ENCODE peak calls at places on chromosomes 5 and 9, in nine cellular contexts. One of them, this sample, is unnamed.

GRCh38 chr5:132243366-132243977 is 14.0 kb upstream of the PDLIM4 start:
- DNase-seq in H9: no peak
- DNase-seq in progenitor cell of endocrine pancreas: no peak
- DNase-seq in psoas muscle: no peak
- DNase-seq in bronchial epithelial cell: no peak
- DNase-seq in colonic mucosa: no peak
- DNase-seq in astrocyte of the spinal cord: no peak
- DNase-seq in NB4: no peak
- DNase-seq in thyroid gland: no peak
- DNase-seq in this sample: peak; percentile 38

GRCh38 chr5:93078082-93079038 is 502.7 kb downstream of the NR2F1-AS1 start:
- DNase-seq in H9: no peak
- DNase-seq in colonic mucosa: peak; percentile 18
- DNase-seq in bronchial epithelial cell: peak; percentile 94
- DNase-seq in psoas muscle: peak; percentile 60
- DNase-seq in thyroid gland: peak; percentile 2
- DNase-seq in astrocyte of the spinal cord: peak; percentile 92
- DNase-seq in NB4: peak; percentile 4
- DNase-seq in progenitor cell of endocrine pancreas: no peak
- DNase-seq in this sample: no peak

GRCh38 chr5:159878988-159879471 is 37.3 kb upstream of the ADRA1B start:
- DNase-seq in psoas muscle: peak; percentile 81
- DNase-seq in bronchial epithelial cell: peak; percentile 69
- DNase-seq in astrocyte of the spinal cord: peak; percentile 74
- DNase-seq in thyroid gland: peak; percentile 77
- DNase-seq in colonic mucosa: peak; percentile 55
- DNase-seq in NB4: peak; percentile 18
- DNase-seq in H9: peak; percentile 84
- DNase-seq in progenitor cell of endocrine pancreas: no peak
- DNase-seq in this sample: no peak

GRCh38 chr5:67350600-67351315 is 154.2 kb upstream of the CD180 start:
- DNase-seq in thyroid gland: no peak
- DNase-seq in psoas muscle: peak; percentile 48
- DNase-seq in bronchial epithelial cell: no peak
- DNase-seq in progenitor cell of endocrine pancreas: no peak
- DNase-seq in astrocyte of the spinal cord: no peak
- DNase-seq in NB4: peak; percentile 40
- DNase-seq in H9: no peak
- DNase-seq in colonic mucosa: no peak
- DNase-seq in this sample: no peak

GRCh38 chr9:33445389-33445881 is 2.0 kb downstream of the AQP3 start:
- DNase-seq in colonic mucosa: peak; percentile 51
- DNase-seq in H9: no peak
- DNase-seq in psoas muscle: no peak
- DNase-seq in thyroid gland: peak; percentile 82
- DNase-seq in NB4: no peak
- DNase-seq in astrocyte of the spinal cord: no peak
- DNase-seq in progenitor cell of endocrine pancreas: no peak
- DNase-seq in bronchial epithelial cell: no peak
- DNase-seq in this sample: no peak

GRCh38 chr5:150263801-150264621 is 25.6 kb downstream of the CAMK2A start:
- DNase-seq in H9: no peak
- DNase-seq in psoas muscle: peak; percentile 65
- DNase-seq in bronchial epithelial cell: peak; percentile 99
- DNase-seq in thyroid gland: peak; percentile 18
- DNase-seq in progenitor cell of endocrine pancreas: no peak
- DNase-seq in colonic mucosa: no peak
- DNase-seq in astrocyte of the spinal cord: peak; percentile 89
- DNase-seq in NB4: peak; percentile 64
- DNase-seq in this sample: peak; percentile 56

GRCh38 chr9:10875752-10876151 is 262.9 kb upstream of the PTPRD start:
- DNase-seq in astrocyte of the spinal cord: peak; percentile 47
- DNase-seq in H9: no peak
- DNase-seq in progenitor cell of endocrine pancreas: no peak
- DNase-seq in bronchial epithelial cell: peak; percentile 21
- DNase-seq in colonic mucosa: no peak
- DNase-seq in psoas muscle: no peak
- DNase-seq in thyroid gland: no peak
- DNase-seq in NB4: no peak
- DNase-seq in this sample: no peak

GRCh38 chr5:180291234-180291940 is 496 bp downstream of the MAPK9 start:
- DNase-seq in astrocyte of the spinal cord: no peak
- DNase-seq in H9: no peak
- DNase-seq in bronchial epithelial cell: no peak
- DNase-seq in NB4: peak; percentile 42
- DNase-seq in thyroid gland: peak; percentile 10
- DNase-seq in colonic mucosa: peak; percentile 27
- DNase-seq in psoas muscle: no peak
- DNase-seq in progenitor cell of endocrine pancreas: peak; percentile 37
- DNase-seq in this sample: no peak

GRCh38 chr9:89659473-89660256 is 54.9 kb downstream of the GADD45G start:
- DNase-seq in astrocyte of the spinal cord: no peak
- DNase-seq in H9: no peak
- DNase-seq in progenitor cell of endocrine pancreas: no peak
- DNase-seq in thyroid gland: no peak
- DNase-seq in bronchial epithelial cell: no peak
- DNase-seq in psoas muscle: no peak
- DNase-seq in colonic mucosa: no peak
- DNase-seq in NB4: no peak
- DNase-seq in this sample: no peak

GRCh38 chr5:140868721-140869554 is at the start of gene PCDHA11:
- DNase-seq in NB4: peak; percentile 30
- DNase-seq in H9: peak; percentile 68
- DNase-seq in thyroid gland: no peak
- DNase-seq in bronchial epithelial cell: peak; percentile 29
- DNase-seq in astrocyte of the spinal cord: no peak
- DNase-seq in progenitor cell of endocrine pancreas: no peak
- DNase-seq in colonic mucosa: no peak
- DNase-seq in psoas muscle: no peak
- DNase-seq in this sample: no peak

GRCh38 chr5:176901260-176902101 is 2.3 kb upstream of the HK3 start:
- DNase-seq in psoas muscle: no peak
- DNase-seq in colonic mucosa: no peak
- DNase-seq in progenitor cell of endocrine pancreas: no peak
- DNase-seq in astrocyte of the spinal cord: no peak
- DNase-seq in NB4: no peak
- DNase-seq in H9: no peak
- DNase-seq in bronchial epithelial cell: peak; percentile 38
- DNase-seq in thyroid gland: no peak
- DNase-seq in this sample: no peak

GRCh38 chr5:56259002-56259511 is 25.9 kb upstream of the ANKRD55 start:
- DNase-seq in psoas muscle: no peak
- DNase-seq in astrocyte of the spinal cord: peak; percentile 95
- DNase-seq in colonic mucosa: no peak
- DNase-seq in bronchial epithelial cell: peak; percentile 73
- DNase-seq in thyroid gland: no peak
- DNase-seq in H9: no peak
- DNase-seq in NB4: peak; percentile 70
- DNase-seq in progenitor cell of endocrine pancreas: no peak
- DNase-seq in this sample: no peak

GRCh38 chr9:92655366-92655765 is 14.6 kb downstream of the IPPK start:
- DNase-seq in H9: no peak
- DNase-seq in progenitor cell of endocrine pancreas: no peak
- DNase-seq in psoas muscle: no peak
- DNase-seq in NB4: no peak
- DNase-seq in colonic mucosa: no peak
- DNase-seq in bronchial epithelial cell: no peak
- DNase-seq in thyroid gland: no peak
- DNase-seq in astrocyte of the spinal cord: no peak
- DNase-seq in this sample: no peak

GRCh38 chr9:114590328-114590727 is 2.8 kb downstream of the ATP6V1G1 start:
- DNase-seq in thyroid gland: no peak
- DNase-seq in H9: no peak
- DNase-seq in progenitor cell of endocrine pancreas: no peak
- DNase-seq in NB4: no peak
- DNase-seq in psoas muscle: no peak
- DNase-seq in astrocyte of the spinal cord: no peak
- DNase-seq in bronchial epithelial cell: no peak
- DNase-seq in colonic mucosa: no peak
- DNase-seq in this sample: no peak

GRCh38 chr9:114591206-114591853 is 3.8 kb downstream of the ATP6V1G1 start:
- DNase-seq in H9: no peak
- DNase-seq in progenitor cell of endocrine pancreas: no peak
- DNase-seq in astrocyte of the spinal cord: no peak
- DNase-seq in thyroid gland: no peak
- DNase-seq in psoas muscle: no peak
- DNase-seq in bronchial epithelial cell: no peak
- DNase-seq in colonic mucosa: no peak
- DNase-seq in NB4: peak; percentile 54
- DNase-seq in this sample: no peak

GRCh38 chr9:114594136-114594535 is 6.6 kb downstream of the ATP6V1G1 start:
- DNase-seq in thyroid gland: no peak
- DNase-seq in progenitor cell of endocrine pancreas: no peak
- DNase-seq in NB4: no peak
- DNase-seq in bronchial epithelial cell: no peak
- DNase-seq in astrocyte of the spinal cord: no peak
- DNase-seq in colonic mucosa: no peak
- DNase-seq in psoas muscle: no peak
- DNase-seq in H9: no peak
- DNase-seq in this sample: no peak

GRCh38 chr9:114588671-114589526 is 1.3 kb downstream of the ATP6V1G1 start:
- DNase-seq in NB4: no peak
- DNase-seq in H9: no peak
- DNase-seq in thyroid gland: no peak
- DNase-seq in colonic mucosa: no peak
- DNase-seq in astrocyte of the spinal cord: peak; percentile 47
- DNase-seq in progenitor cell of endocrine pancreas: no peak
- DNase-seq in psoas muscle: no peak
- DNase-seq in bronchial epithelial cell: peak; percentile 52
- DNase-seq in this sample: no peak

GRCh38 chr9:114592356-114592755 is 4.8 kb downstream of the ATP6V1G1 start:
- DNase-seq in bronchial epithelial cell: peak; percentile 91
- DNase-seq in astrocyte of the spinal cord: peak; percentile 60
- DNase-seq in progenitor cell of endocrine pancreas: no peak
- DNase-seq in NB4: peak; percentile 58
- DNase-seq in colonic mucosa: no peak
- DNase-seq in psoas muscle: no peak
- DNase-seq in H9: no peak
- DNase-seq in thyroid gland: no peak
- DNase-seq in this sample: peak; percentile 57
- TF ChIP-seq CTCF in bronchial epithelial cell: peak; percentile 42
- TF ChIP-seq CTCF in astrocyte of the spinal cord: peak; percentile 41
- TF ChIP-seq CTCF in progenitor cell of endocrine pancreas: no peak
- TF ChIP-seq CTCF in NB4: peak; percentile 14
- TF ChIP-seq CTCF in colonic mucosa: no peak
- TF ChIP-seq CTCF in psoas muscle: peak; percentile 29
- TF ChIP-seq CTCF in H9: peak; percentile 42
- TF ChIP-seq CTCF in thyroid gland: no peak
- TF ChIP-seq CTCF in this sample: peak; percentile 61

DNA sequence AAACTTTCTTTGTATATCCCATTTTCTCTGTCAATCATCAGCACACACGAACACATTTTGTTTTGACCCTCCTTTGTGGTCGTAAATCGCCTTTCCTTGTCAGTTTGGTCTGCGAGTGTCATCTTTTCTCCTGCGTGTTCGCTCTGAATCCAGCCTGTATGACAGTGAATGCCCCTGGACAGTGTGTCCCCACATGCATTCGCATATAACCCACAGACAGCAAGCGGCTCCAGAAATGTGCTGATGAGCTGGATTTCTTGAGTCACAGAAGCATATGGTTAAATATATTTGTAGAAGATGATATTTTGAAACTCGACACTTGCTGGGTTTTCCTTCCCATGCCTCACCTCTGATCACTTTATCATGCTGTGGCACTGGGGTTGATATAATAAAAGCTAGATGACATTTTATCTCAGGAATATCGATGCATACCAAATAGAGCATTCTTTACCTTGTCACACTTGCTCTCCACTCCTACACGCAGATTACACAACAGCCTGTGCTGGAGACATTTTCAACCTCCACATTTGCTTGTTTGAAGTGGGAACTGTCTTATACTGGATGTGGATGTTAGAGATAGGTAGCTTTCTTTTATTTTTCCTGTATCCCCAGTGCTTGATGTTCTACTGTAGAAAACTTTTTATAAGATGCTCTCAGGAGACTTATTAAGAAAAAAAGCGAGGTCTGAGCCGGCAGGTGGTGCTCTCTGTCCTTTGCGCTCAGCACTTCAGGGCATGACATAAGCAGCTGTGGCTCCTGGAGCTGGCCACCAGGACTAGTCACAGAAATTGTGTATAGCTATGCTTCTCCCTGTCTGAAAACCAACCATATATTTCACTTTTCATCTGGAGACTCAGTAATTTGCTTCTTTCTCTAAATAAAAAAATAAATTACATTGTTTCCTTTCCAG is 215.1 kb downstream of the SH3GL2 start:
- DNase-seq in NB4: peak; percentile 40
- DNase-seq in H9: peak; percentile 36
- DNase-seq in astrocyte of the spinal cord: no peak
- DNase-seq in bronchial epithelial cell: peak; percentile 2
- DNase-seq in progenitor cell of endocrine pancreas: no peak
- DNase-seq in psoas muscle: no peak
- DNase-seq in thyroid gland: no peak
- DNase-seq in colonic mucosa: no peak
- DNase-seq in this sample: no peak
- TF ChIP-seq CTCF in NB4: peak; percentile 24
- TF ChIP-seq CTCF in H9: peak; percentile 45
- TF ChIP-seq CTCF in astrocyte of the spinal cord: no peak
- TF ChIP-seq CTCF in bronchial epithelial cell: no peak
- TF ChIP-seq CTCF in progenitor cell of endocrine pancreas: peak; percentile 48
- TF ChIP-seq CTCF in psoas muscle: no peak
- TF ChIP-seq CTCF in thyroid gland: no peak
- TF ChIP-seq CTCF in colonic mucosa: no peak
- TF ChIP-seq CTCF in this sample: no peak

DNA sequence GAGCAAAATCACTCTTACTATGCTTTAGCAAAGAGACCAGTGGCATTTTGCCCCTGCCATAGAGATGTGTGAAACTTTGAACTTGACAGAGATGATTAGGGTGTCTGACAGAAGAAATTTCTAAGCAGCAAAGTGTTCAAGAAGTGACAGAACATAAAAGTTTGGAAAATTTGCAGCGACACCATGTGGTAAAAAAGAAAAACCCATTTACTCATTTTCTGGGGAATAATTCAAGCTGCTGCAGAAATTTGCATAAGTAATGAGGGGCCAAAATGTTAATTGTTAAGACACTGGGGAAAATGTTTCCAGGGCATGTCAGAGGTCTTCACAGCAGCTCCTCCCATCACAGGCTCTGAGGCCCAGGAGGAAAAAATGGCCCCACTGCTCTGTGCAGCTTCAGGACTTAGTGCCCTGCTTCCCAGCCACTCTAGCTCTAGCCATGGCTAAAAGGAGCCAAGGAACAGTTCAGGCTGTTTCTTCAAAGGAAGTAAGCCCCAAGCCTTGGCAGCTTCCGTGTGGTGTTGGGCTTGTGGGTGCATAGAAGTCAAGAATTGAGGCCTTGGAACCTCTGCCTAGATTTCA is 6.1 kb upstream of the AP3B1 start:
- DNase-seq in H9: no peak
- DNase-seq in colonic mucosa: no peak
- DNase-seq in bronchial epithelial cell: peak; percentile 25
- DNase-seq in astrocyte of the spinal cord: peak; percentile 23
- DNase-seq in NB4: peak; percentile 53
- DNase-seq in psoas muscle: no peak
- DNase-seq in thyroid gland: no peak
- DNase-seq in progenitor cell of endocrine pancreas: no peak
- DNase-seq in this sample: no peak
- TF ChIP-seq CTCF in H9: peak; percentile 44
- TF ChIP-seq CTCF in colonic mucosa: no peak
- TF ChIP-seq CTCF in bronchial epithelial cell: peak; percentile 30
- TF ChIP-seq CTCF in astrocyte of the spinal cord: peak; percentile 25
- TF ChIP-seq CTCF in NB4: no peak
- TF ChIP-seq CTCF in psoas muscle: peak; percentile 21
- TF ChIP-seq CTCF in thyroid gland: peak; percentile 21
- TF ChIP-seq CTCF in progenitor cell of endocrine pancreas: no peak
- TF ChIP-seq CTCF in this sample: peak; percentile 67

GRCh38 chr5:34719029-34719428 is 62.9 kb downstream of the RAI14 start:
- DNase-seq in psoas muscle: no peak
- DNase-seq in H9: no peak
- DNase-seq in thyroid gland: no peak
- DNase-seq in astrocyte of the spinal cord: no peak
- DNase-seq in colonic mucosa: no peak
- DNase-seq in progenitor cell of endocrine pancreas: no peak
- DNase-seq in bronchial epithelial cell: no peak
- DNase-seq in NB4: no peak
- DNase-seq in this sample: no peak
- TF ChIP-seq CTCF in psoas muscle: no peak
- TF ChIP-seq CTCF in H9: no peak
- TF ChIP-seq CTCF in thyroid gland: no peak
- TF ChIP-seq CTCF in astrocyte of the spinal cord: no peak
- TF ChIP-seq CTCF in colonic mucosa: no peak
- TF ChIP-seq CTCF in progenitor cell of endocrine pancreas: no peak
- TF ChIP-seq CTCF in bronchial epithelial cell: no peak
- TF ChIP-seq CTCF in NB4: no peak
- TF ChIP-seq CTCF in this sample: no peak